ENCODE peak calls at places on chromosome 2, in ten cellular contexts. One of them, this sample, is unnamed.

GRCh38 chr2:216956820-216957493 is 97.1 kb upstream of the TNP1 start:
- DNase-seq in GM12891: no peak
- DNase-seq in mesothelial cell of epicardium: no peak
- DNase-seq in NCI-H748 treated with DMSO at 0.1 percent for 48 hours: no peak
- DNase-seq in iris pigment epithelial cell: peak
- DNase-seq in AG10803: no peak
- DNase-seq in posterior vena cava: peak
- DNase-seq in T-helper 2 cell: no peak
- DNase-seq in neuronal stem cell: no peak
- DNase-seq in NCI-H2081 treated with DMSO at 0.1 percent for 48 hours: no peak
- DNase-seq in this sample: peak

GRCh38 chr2:113283704-113284284 is 5.1 kb upstream of the PAX8 start:
- DNase-seq in AG10803: peak
- DNase-seq in T-helper 2 cell: no peak
- DNase-seq in posterior vena cava: peak
- DNase-seq in neuronal stem cell: no peak
- DNase-seq in mesothelial cell of epicardium: no peak
- DNase-seq in iris pigment epithelial cell: peak
- DNase-seq in GM12891: no peak
- DNase-seq in NCI-H2081 treated with DMSO at 0.1 percent for 48 hours: no peak
- DNase-seq in NCI-H748 treated with DMSO at 0.1 percent for 48 hours: no peak
- DNase-seq in this sample: peak

GRCh38 chr2:21078296-21078695 is 34.4 kb upstream of the APOB start:
- DNase-seq in GM12891: no peak
- DNase-seq in mesothelial cell of epicardium: no peak
- DNase-seq in NCI-H2081 treated with DMSO at 0.1 percent for 48 hours: no peak
- DNase-seq in T-helper 2 cell: no peak
- DNase-seq in neuronal stem cell: no peak
- DNase-seq in NCI-H748 treated with DMSO at 0.1 percent for 48 hours: no peak
- DNase-seq in posterior vena cava: no peak
- DNase-seq in iris pigment epithelial cell: no peak
- DNase-seq in AG10803: no peak
- DNase-seq in this sample: no peak

GRCh38 chr2:11667194-11667593 is 2.8 kb downstream of the NTSR2 start:
- DNase-seq in NCI-H748 treated with DMSO at 0.1 percent for 48 hours: no peak
- DNase-seq in posterior vena cava: peak
- DNase-seq in mesothelial cell of epicardium: no peak
- DNase-seq in neuronal stem cell: no peak
- DNase-seq in GM12891: no peak
- DNase-seq in T-helper 2 cell: no peak
- DNase-seq in AG10803: no peak
- DNase-seq in iris pigment epithelial cell: no peak
- DNase-seq in NCI-H2081 treated with DMSO at 0.1 percent for 48 hours: no peak
- DNase-seq in this sample: no peak

GRCh38 chr2:127664065-127664894 is 11.1 kb downstream of the LIMS2 start:
- DNase-seq in NCI-H748 treated with DMSO at 0.1 percent for 48 hours: no peak
- DNase-seq in neuronal stem cell: no peak
- DNase-seq in T-helper 2 cell: no peak
- DNase-seq in GM12891: no peak
- DNase-seq in AG10803: no peak
- DNase-seq in mesothelial cell of epicardium: no peak
- DNase-seq in iris pigment epithelial cell: no peak
- DNase-seq in posterior vena cava: no peak
- DNase-seq in NCI-H2081 treated with DMSO at 0.1 percent for 48 hours: no peak
- DNase-seq in this sample: no peak

GRCh38 chr2:215435261-215435808 is 533 bp downstream of the FN1 start:
- DNase-seq in posterior vena cava: no peak
- DNase-seq in neuronal stem cell: peak
- DNase-seq in iris pigment epithelial cell: no peak
- DNase-seq in GM12891: peak
- DNase-seq in AG10803: no peak
- DNase-seq in NCI-H2081 treated with DMSO at 0.1 percent for 48 hours: no peak
- DNase-seq in T-helper 2 cell: no peak
- DNase-seq in mesothelial cell of epicardium: peak
- DNase-seq in NCI-H748 treated with DMSO at 0.1 percent for 48 hours: peak
- DNase-seq in this sample: no peak

GRCh38 chr2:209470466-209470865 is 46.6 kb downstream of the MAP2 start:
- DNase-seq in NCI-H2081 treated with DMSO at 0.1 percent for 48 hours: no peak
- DNase-seq in T-helper 2 cell: no peak
- DNase-seq in AG10803: no peak
- DNase-seq in mesothelial cell of epicardium: no peak
- DNase-seq in iris pigment epithelial cell: no peak
- DNase-seq in neuronal stem cell: no peak
- DNase-seq in posterior vena cava: no peak
- DNase-seq in GM12891: no peak
- DNase-seq in NCI-H748 treated with DMSO at 0.1 percent for 48 hours: no peak
- DNase-seq in this sample: no peak

GRCh38 chr2:121245120-121245820 is 39.7 kb downstream of the TFCP2L1 start:
- DNase-seq in T-helper 2 cell: no peak
- DNase-seq in mesothelial cell of epicardium: no peak
- DNase-seq in NCI-H748 treated with DMSO at 0.1 percent for 48 hours: no peak
- DNase-seq in neuronal stem cell: no peak
- DNase-seq in NCI-H2081 treated with DMSO at 0.1 percent for 48 hours: no peak
- DNase-seq in posterior vena cava: peak
- DNase-seq in AG10803: no peak
- DNase-seq in GM12891: no peak
- DNase-seq in iris pigment epithelial cell: no peak
- DNase-seq in this sample: no peak

GRCh38 chr2:25897500-25897899 is 19.2 kb upstream of the ASXL2 start:
- DNase-seq in AG10803: no peak
- DNase-seq in T-helper 2 cell: no peak
- DNase-seq in NCI-H748 treated with DMSO at 0.1 percent for 48 hours: no peak
- DNase-seq in neuronal stem cell: no peak
- DNase-seq in GM12891: no peak
- DNase-seq in posterior vena cava: no peak
- DNase-seq in iris pigment epithelial cell: no peak
- DNase-seq in NCI-H2081 treated with DMSO at 0.1 percent for 48 hours: no peak
- DNase-seq in mesothelial cell of epicardium: no peak
- DNase-seq in this sample: no peak

This sample was measured in renal cortical epithelial cell.